ENCODE peak calls at places on chromosomes 3 and 15, in ten cellular contexts. F is kidney; Q is CD4-positive, alpha-beta memory T cell; D is SK-N-SH; U is GM06990; B is esophagus squamous epithelium; W is BJ; H is AG09309; A is SJSA1; O is aorta. K is an unnamed sample.

GRCh38 chr3:48656061-48656840 is 6.4 kb downstream of the CELSR3 start:
- DNase-seq in F (peak; percentile 94), Q (peak; percentile 87), D (peak; percentile 58), U (peak; percentile 89), B (no peak), W (no peak), H (peak; percentile 10), A (peak; percentile 48), O (peak; percentile 95), K (peak; percentile 99)

GRCh38 chr15:39685999-39686613 is 96.5 kb downstream of the FSIP1 start:
- DNase-seq in F (no peak), Q (peak; percentile 30), D (peak; percentile 53), U (no peak), B (no peak), W (no peak), H (no peak), A (peak; percentile 51), O (no peak), K (peak; percentile 46)

GRCh38 chr3:61940241-61940640 is 378.9 kb downstream of the PTPRG start:
- DNase-seq in F (no peak), Q (no peak), D (no peak), U (no peak), B (no peak), W (no peak), H (no peak), A (no peak), O (no peak), K (no peak)

GRCh38 chr15:36612063-36612788 is 32.8 kb downstream of the CDIN1 start:
- DNase-seq in F (no peak), Q (no peak), D (no peak), U (no peak), B (no peak), W (peak; percentile 75), H (peak; percentile 47), A (peak; percentile 74), O (no peak), K (no peak)

GRCh38 chr15:33132722-33133345 is 61.7 kb downstream of the FMN1 start:
- DNase-seq in F (no peak), Q (no peak), D (peak; percentile 50), U (no peak), B (no peak), W (no peak), H (peak; percentile 33), A (peak; percentile 56), O (no peak), K (peak; percentile 56)

GRCh38 chr15:42156266-42156922 is at the start of gene PLA2G4F:
- DNase-seq in F (no peak), Q (no peak), D (no peak), U (no peak), B (no peak), W (no peak), H (no peak), A (no peak), O (no peak), K (peak; percentile 72)

GRCh38 chr3:38232701-38233100 is 32.9 kb upstream of the SLC22A13 start:
- DNase-seq in F (no peak), Q (no peak), D (no peak), U (no peak), B (no peak), W (no peak), H (no peak), A (no peak), O (no peak), K (no peak)

GRCh38 chr3:196942915-196943277 is 568 bp upstream of the NCBP2 start:
- DNase-seq in F (peak; percentile 78), Q (no peak), D (peak; percentile 49), U (no peak), B (no peak), W (no peak), H (no peak), A (no peak), O (peak; percentile 81), K (no peak)

GRCh38 chr3:50248387-50248786 is 12.4 kb downstream of the GNAI2 start:
- DNase-seq in F (peak; percentile 89), Q (no peak), D (no peak), U (no peak), B (no peak), W (no peak), H (no peak), A (no peak), O (peak; percentile 84), K (no peak)

GRCh38 chr3:50245831-50246516 is 10.0 kb downstream of the GNAI2 start:
- DNase-seq in F (peak; percentile 96), Q (peak; percentile 89), D (peak; percentile 95), U (peak; percentile 86), B (peak; percentile 47), W (no peak), H (peak; percentile 57), A (peak; percentile 91), O (peak; percentile 98), K (peak; percentile 96)

GRCh38 chr3:50249459-50249858 is 13.5 kb downstream of the GNAI2 start:
- DNase-seq in F (no peak), Q (no peak), D (no peak), U (no peak), B (no peak), W (no peak), H (no peak), A (no peak), O (no peak), K (no peak)

GRCh38 chr3:50245251-50245745 is 9.3 kb downstream of the GNAI2 start:
- DNase-seq in F (no peak), Q (no peak), D (no peak), U (no peak), B (no peak), W (no peak), H (no peak), A (no peak), O (no peak), K (peak; percentile 56)

GRCh38 chr3:50246517-50246954 is 10.5 kb downstream of the GNAI2 start:
- DNase-seq in F (peak; percentile 85), Q (peak; percentile 84), D (peak; percentile 50), U (no peak), B (no peak), W (peak; percentile 85), H (peak; percentile 87), A (peak; percentile 91), O (peak; percentile 83), K (peak; percentile 72)
- H3K4me3 ChIP-seq in F (no peak overlapping the region), Q (peak overlapping the region; percentile 24), D (peak overlapping the region; percentile 57), U (peak overlapping the region; percentile 60), B (peak overlapping the region; percentile 44), W (no peak overlapping the region), H (peak overlapping the region; percentile 40), A (no peak overlapping the region), O (no peak overlapping the region), K (no peak overlapping the region)

GRCh38 chr3:58116161-58116955 is 94.4 kb downstream of the DNASE1L3 start:
- DNase-seq in F (peak; percentile 80), Q (peak; percentile 81), D (no peak), U (peak; percentile 79), B (peak; percentile 27), W (no peak), H (no peak), A (no peak), O (no peak), K (no peak)

GRCh38 chr3:58107597-58107996 is 99.4 kb downstream of the FLNB start:
- DNase-seq in F (no peak), Q (no peak), D (no peak), U (no peak), B (no peak), W (no peak), H (no peak), A (no peak), O (no peak), K (no peak)

GRCh38 chr3:58111513-58112184 is 99.1 kb downstream of the DNASE1L3 start:
- DNase-seq in F (peak; percentile 86), Q (no peak), D (no peak), U (peak; percentile 68), B (no peak), W (no peak), H (no peak), A (no peak), O (no peak), K (no peak)

GRCh38 chr3:58109752-58110151 is 101.0 kb downstream of the DNASE1L3 start:
- DNase-seq in F (no peak), Q (no peak), D (no peak), U (no peak), B (no peak), W (no peak), H (no peak), A (no peak), O (no peak), K (no peak)

DNA sequence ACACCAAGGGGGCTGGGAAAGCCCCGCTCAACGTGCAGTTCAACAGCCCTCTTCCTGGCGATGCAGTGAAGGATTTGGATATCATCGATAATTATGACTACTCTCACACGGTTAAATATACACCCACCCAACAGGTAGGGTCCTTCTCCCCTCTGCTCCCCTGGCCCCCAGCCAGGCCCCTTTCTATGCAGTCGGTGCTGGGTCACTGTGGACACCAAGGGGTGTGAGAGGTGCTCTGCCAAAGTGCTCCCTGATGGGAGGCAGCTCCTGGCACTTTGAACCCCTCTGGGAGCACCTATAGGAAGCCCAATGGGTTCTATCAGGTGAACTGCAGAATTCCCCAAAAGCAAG is 98.6 kb downstream of the DNASE1L3 start:
- DNase-seq in F (no peak), Q (no peak), D (no peak), U (no peak), B (no peak), W (no peak), H (no peak), A (no peak), O (no peak), K (no peak)
- H3K4me3 ChIP-seq in F (no peak overlapping the region), Q (no peak overlapping the region), D (no peak overlapping the region), U (no peak overlapping the region), B (peak overlapping the region; percentile 21), W (no peak overlapping the region), H (no peak overlapping the region), A (no peak overlapping the region), O (no peak overlapping the region), K (no peak overlapping the region)

DNA sequence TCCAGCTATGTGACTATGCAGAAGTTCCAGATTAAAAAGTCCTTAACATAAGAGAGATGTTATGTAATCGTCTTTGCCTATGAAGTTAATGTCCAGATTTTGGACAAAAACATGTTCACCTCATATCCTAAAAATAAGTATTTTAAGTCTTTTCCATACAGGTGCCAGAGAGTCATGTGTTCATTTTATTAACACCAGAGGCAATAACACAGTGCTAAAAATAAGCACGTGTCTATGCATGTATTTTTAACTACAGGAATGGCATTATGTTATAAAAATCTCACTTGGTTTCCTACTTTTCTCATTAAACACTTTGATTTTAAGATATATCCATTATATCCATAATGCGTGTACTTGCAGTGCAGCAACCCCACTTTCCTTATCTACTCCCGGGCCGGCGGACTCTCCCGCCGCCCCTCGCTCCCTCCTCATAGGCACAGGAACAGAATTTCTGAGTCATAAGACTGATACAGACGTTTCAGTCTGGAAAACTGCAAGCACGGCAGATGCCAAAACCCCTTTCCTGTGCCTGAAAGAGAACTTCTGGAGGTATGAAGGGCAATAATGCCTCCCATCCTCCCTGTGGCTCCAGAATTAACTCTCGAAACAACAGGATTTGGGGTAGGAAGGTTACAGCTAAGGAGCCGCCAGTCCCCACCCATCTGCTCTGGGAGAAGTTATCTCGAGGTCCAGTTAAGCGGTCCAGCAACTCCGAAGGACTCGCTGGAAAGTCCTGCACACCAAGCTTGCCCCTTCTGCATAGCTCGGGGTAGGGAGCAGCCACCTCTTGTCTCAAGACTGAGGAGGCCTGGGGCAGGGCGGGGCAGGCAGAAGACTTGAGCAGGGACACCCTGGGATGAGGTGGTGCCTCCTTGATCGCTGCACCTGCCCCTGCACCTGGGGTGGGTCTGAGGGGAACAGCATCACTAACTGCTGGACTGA is 22.2 kb upstream of the PSTPIP1 start:
- DNase-seq in F (no peak), Q (no peak), D (no peak), U (no peak), B (no peak), W (no peak), H (no peak), A (no peak), O (peak; percentile 84), K (no peak)
- H3K4me3 ChIP-seq in F (peak overlapping the region; percentile 37), Q (no peak overlapping the region), D (peak overlapping the region; percentile 43), U (no peak overlapping the region), B (no peak overlapping the region), W (no peak overlapping the region), H (peak overlapping the region; percentile 14), A (no peak overlapping the region), O (no peak overlapping the region), K (no peak overlapping the region)

DNA sequence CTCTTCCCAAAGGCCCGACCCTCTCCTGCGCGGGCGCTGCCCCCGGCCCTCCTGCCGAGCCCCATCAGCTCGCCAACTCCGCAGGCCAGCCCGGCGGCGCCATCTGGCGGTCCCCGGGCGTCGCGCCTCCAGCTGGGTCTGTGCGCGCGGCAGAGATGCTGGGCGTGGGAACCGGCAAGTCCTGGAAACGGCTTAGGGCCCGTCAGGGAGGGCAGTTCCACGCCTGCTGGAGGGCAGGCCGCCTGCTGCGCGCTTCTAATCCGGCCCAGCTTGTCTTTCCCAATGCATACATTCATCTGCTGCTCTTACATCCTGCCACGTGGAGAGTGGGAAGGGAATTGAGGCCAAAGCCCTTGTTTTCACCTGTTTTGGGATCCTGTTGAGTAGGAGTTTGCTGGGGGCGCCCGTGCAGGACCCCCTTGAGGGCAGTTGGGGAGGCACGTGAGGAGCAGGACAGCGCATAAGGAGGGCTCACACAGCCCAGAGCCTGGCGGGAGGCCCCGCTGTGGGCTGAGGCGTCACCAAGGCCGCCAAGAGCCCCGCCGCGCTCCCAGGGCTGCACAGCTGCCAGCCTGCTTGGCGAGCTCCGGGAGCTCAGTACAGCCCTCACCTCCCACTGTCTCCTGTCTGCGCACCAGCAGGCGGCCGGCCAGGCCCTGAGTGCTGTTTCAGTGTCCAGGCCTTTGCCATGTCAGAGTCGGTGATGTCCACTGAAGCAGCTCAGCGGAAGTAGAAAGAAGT is 165.6 kb downstream of the NSMCE3 start:
- DNase-seq in F (peak; percentile 88), Q (peak; percentile 45), D (no peak), U (peak; percentile 68), B (no peak), W (peak; percentile 13), H (peak; percentile 7), A (no peak), O (peak; percentile 91), K (peak; percentile 97)
- H3K4me3 ChIP-seq in F (no peak overlapping the region), Q (no peak overlapping the region), D (no peak overlapping the region), U (no peak overlapping the region), B (peak overlapping the region; percentile 35), W (peak overlapping the region; percentile 42), H (peak overlapping the region; percentile 17), A (no peak overlapping the region), O (peak overlapping the region; percentile 16), K (peak overlapping the region; percentile 44)